ENCODE peak calls at places on chromosomes 12 and 14, in nine cellular contexts. T, Y, L, E, D, S, G, N and J are unnamed samples.

GRCh38 chr12:19382111-19382526 is 57.2 kb upstream of the AEBP2 start:
- DNase-seq in E (no peak), S (peak), T (peak), N (no peak), G (no peak), Y (no peak), D (no peak), L (peak), J (no peak)

GRCh38 chr12:121812320-121812871 is 8.6 kb downstream of the SETD1B start:
- DNase-seq in D (peak), T (peak), S (peak), G (peak), E (no peak), N (peak), Y (no peak), L (no peak), J (peak)

GRCh38 chr14:45251912-45252311 is 1.1 kb downstream of the MIS18BP1 start:
- DNase-seq in Y (no peak), T (peak), D (no peak), E (peak), S (no peak), G (no peak), L (peak), N (no peak), J (peak)

GRCh38 chr12:71312767-71313375 is 126.7 kb upstream of the LGR5 start:
- DNase-seq in S (no peak), T (peak), L (no peak), E (no peak), Y (no peak), N (no peak), D (no peak), G (no peak), J (no peak)

GRCh38 chr14:56273151-56273550 is 154.9 kb downstream of the PELI2 start:
- DNase-seq in L (no peak), E (no peak), Y (no peak), D (no peak), G (no peak), S (peak), N (no peak), T (peak), J (no peak)

GRCh38 chr12:1328385-1328784 is 266.0 kb downstream of the FBXL14 start:
- DNase-seq in D (no peak), S (no peak), G (no peak), Y (no peak), T (no peak), E (peak), N (peak), L (no peak), J (no peak)

GRCh38 chr12:117847371-117847770 is 121.4 kb downstream of the KSR2 start:
- DNase-seq in T (no peak), N (no peak), L (no peak), Y (no peak), D (no peak), G (no peak), E (no peak), S (no peak), J (no peak)

GRCh38 chr14:30620178-30620577 is 1.9 kb upstream of the SCFD1 start:
- DNase-seq in L (peak), D (no peak), G (no peak), S (no peak), Y (no peak), T (peak), E (no peak), N (no peak), J (no peak)

GRCh38 chr14:104121142-104121541 is 17.2 kb upstream of the KIF26A start:
- DNase-seq in Y (no peak), D (no peak), N (no peak), E (no peak), T (no peak), S (no peak), G (no peak), L (no peak), J (no peak)

GRCh38 chr12:65510584-65511050 is 232.1 kb downstream of the MSRB3 start:
- DNase-seq in T (no peak), N (peak), S (no peak), E (peak), L (no peak), Y (peak), D (no peak), G (no peak), J (peak)

GRCh38 chr12:38124247-38125012 is 192.1 kb upstream of the ALG10B start:
- DNase-seq in E (no peak), D (no peak), T (no peak), S (no peak), L (no peak), G (no peak), N (peak), Y (no peak), J (no peak)

GRCh38 chr12:96371138-96371786 is 29.0 kb downstream of the CDK17 start:
- DNase-seq in Y (no peak), N (no peak), S (no peak), G (no peak), E (no peak), T (no peak), D (no peak), L (no peak), J (no peak)

GRCh38 chr14:97077253-97077653 is 280.1 kb downstream of the VRK1 start:
- DNase-seq in S (no peak), G (no peak), T (no peak), Y (peak), N (peak), D (no peak), L (peak), E (peak), J (peak)

GRCh38 chr12:110002691-110003515 is 3.7 kb downstream of the ANKRD13A start:
- DNase-seq in N (peak), G (no peak), E (no peak), S (peak), D (no peak), L (no peak), Y (no peak), T (no peak), J (no peak)

GRCh38 chr14:103130965-103131364 is 7.7 kb downstream of the TNFAIP2 start:
- DNase-seq in G (no peak), D (peak), T (no peak), Y (no peak), E (no peak), L (no peak), N (peak), S (peak), J (no peak)

GRCh38 chr12:48388430-48388829 is 37.7 kb upstream of the ZNF641 start:
- DNase-seq in Y (no peak), L (no peak), D (no peak), S (peak), N (no peak), G (no peak), T (no peak), E (no peak), J (no peak)

GRCh38 chr12:64608901-64609542 is 1.3 kb upstream of the RASSF3 start:
- DNase-seq in D (no peak), Y (peak), S (peak), T (peak), G (no peak), E (peak), L (peak), N (peak), J (peak)

GRCh38 chr12:124236651-124237050 is 58.2 kb upstream of the RFLNA start:
- DNase-seq in L (no peak), N (no peak), G (no peak), S (peak), T (peak), Y (no peak), D (no peak), E (no peak), J (no peak)

GRCh38 chr12:109445224-109445623 is 31.9 kb downstream of the KCTD10 start:
- DNase-seq in D (no peak), L (no peak), T (peak), E (no peak), G (no peak), S (peak), Y (no peak), N (no peak), J (no peak)

GRCh38 chr12:12379831-12380730 is 23.2 kb downstream of the BORCS5 start:
- DNase-seq in D (no peak), S (peak), L (peak), E (no peak), G (no peak), T (no peak), N (no peak), Y (no peak), J (peak)